ENCODE peak calls at places on chromosomes 11 and 22, in four cellular contexts. G is germinal center, P is amygdala, Q is H7. C is an unnamed sample.

GRCh38 chr22:25475554-25476022 is 88.9 kb upstream of the GRK3 start:
- DNase-seq in G (no peak), P (peak; percentile 13), Q (no peak), C (no peak)

GRCh38 chr22:35540600-35541253 is at the start of gene RASD2:
- DNase-seq in G (no peak), P (no peak), Q (peak; percentile 90), C (peak; percentile 28)

GRCh38 chr11:69587454-69588081 is 53.4 kb upstream of the CCND1 start:
- DNase-seq in G (no peak), P (no peak), Q (no peak), C (no peak)

GRCh38 chr11:113023228-113023627 is 62.0 kb downstream of the NCAM1 start:
- DNase-seq in G (no peak), P (no peak), Q (no peak), C (no peak)

GRCh38 chr11:24592342-24592741 is 95.5 kb downstream of the LUZP2 start:
- DNase-seq in G (no peak), P (no peak), Q (no peak), C (no peak)

GRCh38 chr11:110251837-110252236 is 44.6 kb downstream of the RDX start:
- DNase-seq in G (no peak), P (no peak), Q (no peak), C (no peak)

GRCh38 chr11:34052608-34053160 is 1.2 kb downstream of the CAPRIN1 start:
- DNase-seq in G (peak; percentile 18), P (peak; percentile 43), Q (peak; percentile 56), C (peak; percentile 14)

GRCh38 chr11:35332524-35332923 is 86.8 kb downstream of the SLC1A2 start:
- DNase-seq in G (no peak), P (no peak), Q (no peak), C (no peak)

GRCh38 chr11:128052912-128053641 is 534.3 kb downstream of the ETS1 start:
- DNase-seq in G (no peak), P (no peak), Q (no peak), C (no peak)

GRCh38 chr11:726278-726915 is 20.4 kb downstream of the EPS8L2 start:
- DNase-seq in G (peak; percentile 64), P (no peak), Q (peak; percentile 90), C (no peak)

GRCh38 chr11:96817488-96817887 is 427.7 kb downstream of the JRKL start:
- DNase-seq in G (no peak), P (no peak), Q (no peak), C (no peak)

GRCh38 chr11:107706531-107706930 is 5.3 kb downstream of the SLN start:
- DNase-seq in G (no peak), P (no peak), Q (no peak), C (no peak)

GRCh38 chr22:36323182-36323854 is 64.4 kb downstream of the MYH9 start:
- DNase-seq in G (no peak), P (no peak), Q (no peak), C (no peak)

GRCh38 chr11:65615950-65616574 is 486 bp downstream of the PCNX3 start:
- DNase-seq in G (peak; percentile 61), P (no peak), Q (peak; percentile 97), C (no peak)

GRCh38 chr22:30892286-30892685 is 76.3 kb downstream of the MORC2 start:
- DNase-seq in G (no peak), P (no peak), Q (peak; percentile 38), C (no peak)

GRCh38 chr11:61142424-61142823 is 18.8 kb downstream of the VPS37C start:
- DNase-seq in G (no peak), P (no peak), Q (peak; percentile 10), C (no peak)

GRCh38 chr11:5293028-5293427 is 8.7 kb downstream of the OR51B4 start:
- DNase-seq in G (no peak), P (no peak), Q (no peak), C (no peak)

GRCh38 chr22:33971561-33971961 is 51.3 kb upstream of the LARGE1 start:
- DNase-seq in G (no peak), P (no peak), Q (no peak), C (no peak)

GRCh38 chr22:17576475-17576874 is 13.2 kb downstream of the SLC25A18 start:
- DNase-seq in G (no peak), P (no peak), Q (no peak), C (no peak)

GRCh38 chr11:46278387-46279173 is 1.1 kb downstream of the CREB3L1 start:
- DNase-seq in G (peak; percentile 41), P (no peak), Q (peak; percentile 91), C (no peak)